ENCODE peak calls at places on chromosomes 5 and 9, in seven cellular contexts. C, W, X, P, L, O and D are unnamed samples. For H3K4me1, the result is how much of the 10 kb centered on the place peaks cover.

GRCh38 chr9:128927731-128928411 is 7.1 kb downstream of the PHYHD1 start:
- DNase-seq in L (peak), X (no peak), W (no peak), P (peak), O (peak), C (peak), D (no peak)

GRCh38 chr5:124317471-124317870 is 429.0 kb downstream of the ZNF608 start:
- DNase-seq in P (no peak), L (no peak), X (no peak), C (no peak), O (no peak), W (no peak), D (no peak)

GRCh38 chr5:148687427-148687826 is 33.1 kb upstream of the HTR4 start:
- DNase-seq in O (no peak), P (peak), X (no peak), W (no peak), C (peak), L (peak), D (no peak)

GRCh38 chr9:12908910-12909309 is 134.1 kb downstream of the LURAP1L start:
- DNase-seq in X (no peak), L (no peak), O (no peak), W (no peak), P (no peak), C (no peak), D (no peak)

GRCh38 chr9:82154573-82154972 is 166.0 kb downstream of the SPATA31D1 start:
- DNase-seq in P (no peak), W (no peak), C (no peak), L (no peak), X (no peak), O (no peak), D (no peak)

GRCh38 chr5:1883120-1883924 is 597 bp upstream of the IRX4 start:
- DNase-seq in C (no peak), W (peak), P (peak), L (peak), O (no peak), X (peak), D (no peak)

GRCh38 chr9:107605041-107605440 is 115.5 kb upstream of the KLF4 start:
- DNase-seq in P (no peak), W (no peak), O (no peak), C (no peak), L (peak), X (no peak), D (no peak)

GRCh38 chr9:23254404-23255184 is 571.4 kb downstream of the ELAVL2 start:
- DNase-seq in P (peak), X (no peak), O (no peak), C (no peak), L (no peak), W (no peak), D (no peak)

GRCh38 chr5:97840643-97841042 is 657.6 kb upstream of the RIOK2 start:
- DNase-seq in L (no peak), W (no peak), O (no peak), C (no peak), X (no peak), P (no peak), D (no peak)

GRCh38 chr9:112174223-112174964 is 703 bp downstream of the SUSD1 start:
- DNase-seq in W (no peak), C (peak), X (peak), L (peak), O (peak), P (peak), D (peak)

GRCh38 chr9:38228331-38229122 is 159.5 kb upstream of the SHB start:
- DNase-seq in P (no peak), L (peak), C (peak), X (no peak), O (no peak), W (no peak), D (no peak)

GRCh38 chr9:82417501-82417900 is 428.9 kb downstream of the SPATA31D1 start:
- DNase-seq in W (no peak), X (no peak), O (no peak), L (no peak), C (no peak), P (no peak), D (no peak)

GRCh38 chr5:1726469-1726865 is 73.2 kb downstream of the MRPL36 start:
- DNase-seq in L (no peak), W (peak), P (no peak), X (no peak), O (peak), C (no peak), D (no peak)

GRCh38 chr9:110370316-110370715 is 32.7 kb upstream of the TXNDC8 start:
- DNase-seq in O (no peak), P (no peak), C (no peak), X (no peak), W (no peak), L (no peak), D (no peak)

GRCh38 chr9:33297455-33297854 is 7.1 kb downstream of the NFX1 start:
- DNase-seq in X (peak), O (peak), W (no peak), L (no peak), P (no peak), C (no peak), D (no peak)

GRCh38 chr9:38662763-38663593 is 42.6 kb upstream of the ANKRD18A start:
- DNase-seq in L (peak), C (no peak), P (peak), O (no peak), X (no peak), W (no peak), D (no peak)

GRCh38 chr5:113425909-113426308 is 8.9 kb downstream of the TSSK1B start:
- DNase-seq in L (no peak), X (no peak), C (peak), P (no peak), O (no peak), W (no peak), D (no peak)

GRCh38 chr9:112917027-112917986 is 26.6 kb upstream of the SLC46A2 start:
- DNase-seq in P (no peak), X (no peak), O (no peak), C (no peak), W (no peak), L (peak), D (no peak)

GRCh38 chr9:10704720-10705119 is 91.9 kb upstream of the PTPRD start:
- DNase-seq in L (peak), C (no peak), W (no peak), X (no peak), P (peak), O (no peak), D (no peak)

GRCh38 chr9:34999576-34999975 is 10.0 kb downstream of the DNAJB5 start:
- DNase-seq in O (no peak), C (no peak), P (no peak), X (no peak), L (no peak), W (peak), D (no peak)

GRCh38 chr5:37787742-37788141 is 52.1 kb downstream of the GDNF start:
- DNase-seq in P (no peak), O (no peak), W (no peak), L (no peak), X (no peak), C (no peak), D (no peak)

GRCh38 chr9:90020277-90020871 is 415.6 kb downstream of the GADD45G start:
- DNase-seq in O (no peak), X (no peak), C (no peak), W (no peak), P (no peak), L (no peak), D (no peak)

GRCh38 chr9:90019596-90019995 is 414.8 kb downstream of the GADD45G start:
- DNase-seq in C (no peak), W (no peak), L (no peak), X (no peak), P (no peak), O (no peak), D (no peak)

GRCh38 chr9:90022474-90022873 is 417.7 kb downstream of the GADD45G start:
- DNase-seq in X (no peak), O (no peak), C (no peak), W (no peak), L (no peak), P (no peak), D (no peak)

GRCh38 chr9:90023861-90024260 is 419.0 kb downstream of the GADD45G start:
- DNase-seq in O (no peak), P (no peak), C (no peak), X (no peak), W (no peak), L (no peak), D (no peak)

DNA sequence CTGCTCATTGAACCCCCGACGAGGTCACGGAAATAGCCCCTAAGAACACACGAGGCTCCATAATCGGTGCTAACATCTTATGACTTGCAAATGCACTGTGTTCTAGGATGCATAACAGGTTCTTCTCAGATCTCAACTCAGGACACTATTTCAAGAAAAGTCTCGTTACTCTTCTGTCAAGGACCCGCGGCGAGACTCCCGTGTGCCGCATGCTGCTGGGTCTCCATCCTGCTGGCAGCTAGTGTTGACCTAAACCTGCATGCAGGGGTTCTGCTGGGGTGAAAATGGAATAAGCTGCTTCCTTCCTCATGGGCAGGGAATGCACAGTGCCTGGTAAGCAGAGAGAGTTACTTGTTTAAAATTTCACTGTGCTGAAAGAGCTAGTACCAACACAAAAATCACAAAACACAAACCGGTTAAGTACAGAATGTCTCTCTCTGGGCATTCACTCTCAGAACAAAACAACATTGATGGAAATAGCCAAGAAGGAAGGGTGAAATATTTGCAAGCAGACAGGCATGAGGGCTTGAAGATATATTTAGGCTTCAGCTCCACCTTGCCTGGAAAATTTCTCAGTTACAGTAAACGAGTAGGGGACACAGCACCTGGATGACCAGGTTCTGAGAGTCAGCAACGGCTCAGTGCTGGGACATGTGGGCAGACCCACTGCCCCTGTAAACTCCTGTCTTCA is 416.5 kb downstream of the GADD45G start:
- DNase-seq in O (no peak), X (no peak), L (no peak), C (no peak), W (no peak), P (no peak), D (no peak)
- H3K4me1 ChIP-seq in O (under half), X (under half), L (under half), C (under half), W (under half), P (under half), D (under half)

DNA sequence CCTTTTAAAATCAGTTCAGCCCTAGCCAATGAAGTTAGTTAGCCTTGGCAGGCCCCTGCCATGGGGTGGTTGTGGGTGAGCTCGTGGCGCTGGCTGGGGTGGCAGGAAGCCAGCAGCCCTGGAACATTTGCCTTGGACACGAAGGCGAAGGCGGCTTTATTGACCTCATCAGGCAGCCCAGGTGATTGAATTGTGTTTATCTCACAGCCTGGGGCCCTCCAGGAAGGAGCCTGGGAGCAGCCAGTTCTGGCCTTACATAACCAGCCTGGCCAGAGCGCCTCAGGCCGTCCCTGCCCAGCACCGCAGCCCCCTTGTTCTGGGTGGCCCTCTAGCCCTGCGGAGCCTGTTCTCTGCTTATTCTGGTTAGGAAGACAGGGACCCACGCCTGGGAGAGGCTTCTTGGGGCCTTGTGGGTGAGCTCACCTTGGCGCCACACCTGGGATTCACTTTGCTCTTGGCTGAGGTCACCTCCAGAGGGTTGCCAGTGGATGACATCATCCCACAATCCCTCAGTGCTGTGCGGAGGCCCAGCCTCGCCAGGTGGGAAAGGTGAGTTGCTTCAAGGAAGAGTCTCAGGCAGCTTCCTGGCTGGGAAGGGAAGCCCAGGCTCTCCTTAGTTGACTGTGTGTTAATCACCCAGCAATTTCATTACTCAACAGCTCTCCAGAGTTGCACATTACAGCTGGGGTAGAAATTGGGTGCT is 54.4 kb upstream of the RPL26L1 start:
- DNase-seq in O (peak), P (peak), L (peak), C (peak), X (peak), W (peak), D (no peak)
- H3K4me1 ChIP-seq in O (under half), P (under half), L (under half), C (under half), X (under half), W (half or more), D (under half)

GRCh38 chr5:135375040-135375439 is 24.0 kb downstream of the MACROH2A1 start:
- DNase-seq in X (no peak), C (no peak), P (no peak), L (no peak), W (no peak), O (no peak), D (no peak)

GRCh38 chr5:135372654-135373381 is 26.2 kb downstream of the MACROH2A1 start:
- DNase-seq in X (no peak), C (no peak), P (no peak), L (no peak), W (no peak), O (no peak), D (no peak)

GRCh38 chr5:135369952-135370351 is 29.1 kb downstream of the MACROH2A1 start:
- DNase-seq in P (no peak), O (no peak), C (no peak), X (no peak), W (no peak), L (no peak), D (no peak)

GRCh38 chr5:135373747-135374515 is 25.1 kb downstream of the MACROH2A1 start:
- DNase-seq in W (no peak), P (no peak), X (no peak), L (no peak), O (no peak), C (no peak), D (peak)

DNA sequence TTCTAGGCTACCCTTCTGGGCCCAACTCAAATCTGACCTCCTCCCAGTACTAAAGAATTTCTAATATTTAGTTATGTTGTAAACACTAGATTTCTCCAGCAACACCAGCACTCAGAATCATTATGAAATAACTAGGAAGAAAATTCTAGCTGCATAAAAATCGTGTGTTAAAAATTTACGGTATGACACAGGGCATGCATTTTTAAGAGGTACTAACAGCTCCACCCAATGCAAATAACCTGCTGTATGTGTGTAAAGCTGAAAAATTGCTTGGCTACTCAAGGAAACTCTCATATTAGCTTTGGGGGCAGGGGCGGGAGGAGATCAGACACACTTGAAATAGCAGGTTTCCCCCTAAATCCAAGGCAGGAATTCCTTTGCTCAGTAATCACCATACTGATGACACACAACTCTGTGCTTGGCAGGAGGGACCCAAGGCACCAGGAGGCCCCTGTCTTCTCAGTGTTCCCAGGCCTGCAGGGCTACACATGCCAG is 27.2 kb downstream of the MACROH2A1 start:
- DNase-seq in X (no peak), L (no peak), O (no peak), C (no peak), W (no peak), P (no peak), D (no peak)
- H3K4me1 ChIP-seq in X (under half), L (half or more), O (under half), C (under half), W (under half), P (under half), D (under half)

GRCh38 chr9:134324359-134325095 is 1.7 kb upstream of the RXRA start:
- DNase-seq in L (no peak), X (peak), W (no peak), O (no peak), C (no peak), P (no peak), D (no peak)

GRCh38 chr9:134327671-134328231 is 1.5 kb downstream of the RXRA start:
- DNase-seq in X (peak), W (no peak), C (no peak), L (no peak), P (no peak), O (no peak), D (no peak)

GRCh38 chr9:134326754-134327526 is 685 bp downstream of the RXRA start:
- DNase-seq in W (no peak), C (peak), L (peak), P (peak), O (no peak), X (peak), D (no peak)

GRCh38 chr9:134325096-134325812 is 1.0 kb upstream of the RXRA start:
- DNase-seq in O (peak), X (peak), L (peak), W (no peak), C (no peak), P (peak), D (peak)

GRCh38 chr9:134325813-134326753 is at the start of gene RXRA:
- DNase-seq in W (peak), C (peak), L (peak), X (peak), O (peak), P (peak), D (peak)
- H3K4me1 ChIP-seq in W (under half), C (under half), L (half or more), X (under half), O (half or more), P (under half), D (under half)

GRCh38 chr5:52895070-52895469 is 94.1 kb upstream of the ITGA2 start:
- DNase-seq in P (no peak), L (no peak), W (no peak), X (no peak), O (no peak), C (peak), D (no peak)
- H3K4me1 ChIP-seq in P (under half), L (under half), W (under half), X (under half), O (under half), C (under half), D (under half)

GRCh38 chr9:121648799-121649198 is 2.6 kb upstream of the DAB2IP start:
- DNase-seq in W (no peak), P (no peak), C (no peak), X (no peak), L (no peak), O (no peak), D (no peak)

GRCh38 chr9:121648172-121648571 is 3.3 kb upstream of the DAB2IP start:
- DNase-seq in L (no peak), W (no peak), X (no peak), C (no peak), O (no peak), P (no peak), D (no peak)

GRCh38 chr9:121650220-121651013 is 1.0 kb upstream of the DAB2IP start:
- DNase-seq in W (no peak), C (peak), X (peak), P (peak), O (peak), L (peak), D (no peak)

GRCh38 chr9:121651014-121651294 is 480 bp upstream of the DAB2IP start:
- DNase-seq in P (no peak), C (no peak), L (no peak), O (no peak), W (no peak), X (no peak), D (no peak)

DNA sequence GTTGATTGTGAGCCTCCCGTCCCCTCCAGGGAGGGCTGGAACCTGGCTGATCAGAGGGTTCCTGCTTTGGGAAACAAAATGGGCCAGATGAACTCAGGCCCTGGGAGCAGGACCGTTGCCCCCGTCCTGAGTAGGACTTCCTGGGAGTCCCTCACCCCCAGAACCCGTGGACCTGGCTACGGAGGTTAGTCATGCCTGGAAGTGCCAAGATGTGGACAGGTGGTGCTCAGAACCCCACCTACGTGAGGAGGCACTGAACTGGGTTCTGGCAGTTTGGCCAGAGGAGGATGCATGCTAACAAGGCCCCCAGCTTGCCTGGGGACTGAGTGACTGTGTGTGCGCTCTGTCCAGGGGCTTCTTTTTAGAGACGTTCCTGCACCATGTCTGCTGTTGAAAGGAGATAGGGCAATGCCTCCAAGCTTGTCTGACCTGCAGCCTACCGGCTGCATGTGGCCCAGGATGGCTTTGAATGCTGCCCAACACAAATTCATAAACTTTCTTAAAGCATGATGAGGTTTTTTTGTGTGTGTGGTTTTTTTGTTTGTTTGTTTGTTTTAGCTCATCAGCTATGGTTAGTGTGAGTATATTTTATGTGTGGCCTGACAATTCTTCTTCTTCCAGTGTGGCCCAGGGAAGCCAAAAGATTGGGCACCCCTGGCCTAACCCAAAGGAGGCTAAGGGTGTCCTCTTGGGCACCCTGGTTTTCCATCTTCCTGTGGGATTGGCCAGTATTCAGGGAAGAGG is 1.8 kb upstream of the DAB2IP start:
- DNase-seq in C (no peak), X (peak), O (no peak), P (peak), L (no peak), W (no peak), D (no peak)
- H3K4me1 ChIP-seq in C (under half), X (under half), O (under half), P (under half), L (under half), W (under half), D (under half)

GRCh38 chr5:159785639-159786038 is 130.6 kb upstream of the ADRA1B start:
- DNase-seq in O (no peak), P (no peak), X (no peak), W (no peak), L (no peak), C (no peak), D (no peak)
- H3K4me1 ChIP-seq in O (under half), P (under half), X (under half), W (under half), L (under half), C (under half), D (under half)